ENCODE peak calls at places on chromosomes 12 and 14, in five cellular contexts. T is HepG2, N is HCT116, B is stomach, Z is H1. M is an unnamed sample.

GRCh38 chr12:123726244-123726643 is 14.1 kb downstream of the ATP6V0A2 start:
- DNase-seq in T (no peak), N (no peak), Z (no peak), B (no peak), M (no peak)

GRCh38 chr12:26017484-26018211 is 59.2 kb downstream of the RASSF8 start:
- DNase-seq in Z (no peak), B (no peak), N (peak; percentile 27), T (peak; percentile 50), M (no peak)

GRCh38 chr14:35342160-35343010 is 50.2 kb downstream of the PSMA6 start:
- DNase-seq in Z (no peak), B (peak; percentile 65), N (no peak), T (no peak), M (no peak)

GRCh38 chr12:10959777-10960176 is 20.7 kb upstream of the TAS2R14 start:
- DNase-seq in Z (no peak), T (peak; percentile 6), N (no peak), B (no peak), M (no peak)

GRCh38 chr12:123250471-123251383 is 17.5 kb downstream of the MTRFR start:
- DNase-seq in Z (no peak), N (peak; percentile 69), T (peak; percentile 45), B (peak; percentile 84), M (no peak)

GRCh38 chr12:21984375-21984774 is 43.1 kb upstream of the ABCC9 start:
- DNase-seq in Z (no peak), N (no peak), B (no peak), T (no peak), M (no peak)

GRCh38 chr12:90456248-90456647 is 498.7 kb downstream of the CCER1 start:
- DNase-seq in N (no peak), T (no peak), Z (no peak), B (no peak), M (no peak)

GRCh38 chr14:99774526-99775307 is 18.5 kb upstream of the EML1 start:
- DNase-seq in T (no peak), N (no peak), Z (no peak), B (peak; percentile 36), M (no peak)

GRCh38 chr12:6845395-6845794 is 4.7 kb downstream of the GNB3 start:
- DNase-seq in B (no peak), Z (no peak), N (no peak), T (no peak), M (no peak)

GRCh38 chr14:103543721-103544626 is 15.0 kb downstream of the TRMT61A start:
- DNase-seq in T (no peak), N (no peak), B (no peak), Z (no peak), M (no peak)

GRCh38 chr12:106227641-106228319 is 20.0 kb downstream of the CKAP4 start:
- DNase-seq in T (peak; percentile 47), Z (no peak), N (no peak), B (peak; percentile 59), M (no peak)

GRCh38 chr12:64790166-64790565 is 31.0 kb upstream of the GNS start:
- DNase-seq in T (no peak), Z (no peak), B (no peak), N (no peak), M (no peak)

GRCh38 chr12:105588126-105588525 is 257.6 kb downstream of the C12orf75 start:
- DNase-seq in N (no peak), B (no peak), T (no peak), Z (no peak), M (no peak)

GRCh38 chr12:10175849-10176641 is 2.8 kb upstream of the TMEM52B start:
- DNase-seq in B (no peak), T (no peak), Z (no peak), N (no peak), M (no peak)

GRCh38 chr12:132391326-132392041 is 62.1 kb upstream of the GALNT9 start:
- DNase-seq in T (no peak), B (no peak), N (no peak), Z (no peak), M (no peak)

GRCh38 chr14:105187935-105188524 is 6.9 kb upstream of the NUDT14 start:
- DNase-seq in Z (no peak), T (no peak), N (no peak), B (peak; percentile 44), M (no peak)

GRCh38 chr14:39417014-39417413 is 15.2 kb downstream of the FBXO33 start:
- DNase-seq in N (peak; percentile 6), B (no peak), Z (no peak), T (peak; percentile 60), M (no peak)

GRCh38 chr12:1796515-1797010 is 23.8 kb upstream of the LRTM2 start:
- DNase-seq in B (peak; percentile 45), T (no peak), Z (no peak), N (no peak), M (no peak)

GRCh38 chr14:104724407-104724980 is 465 bp downstream of the ADSS1 start:
- DNase-seq in B (peak; percentile 53), Z (no peak), T (no peak), N (no peak), M (no peak)

GRCh38 chr14:52446355-52446754 is 106.0 kb downstream of the TXNDC16 start:
- DNase-seq in T (peak; percentile 15), Z (no peak), N (no peak), B (peak; percentile 52), M (no peak)

GRCh38 chr12:112813836-112814235 is 22.3 kb downstream of the RPH3A start:
- DNase-seq in Z (no peak), N (no peak), T (no peak), B (no peak), M (no peak)

GRCh38 chr12:62799126-62799736 is 135.7 kb downstream of the PPM1H start:
- DNase-seq in Z (peak; percentile 50), T (peak; percentile 56), N (peak; percentile 48), B (peak; percentile 51), M (no peak)

GRCh38 chr12:54195736-54196347 is 7.1 kb upstream of the SMUG1 start:
- DNase-seq in T (no peak), N (no peak), Z (no peak), B (no peak), M (no peak)

GRCh38 chr14:54554401-54554800 is 12.5 kb upstream of the SAMD4A start:
- DNase-seq in N (no peak), B (no peak), T (no peak), Z (no peak), M (no peak)

GRCh38 chr12:104482748-104483147 is 26.0 kb downstream of the CHST11 start:
- DNase-seq in B (no peak), Z (no peak), N (no peak), T (no peak), M (no peak)

GRCh38 chr12:104263580-104264358 is 39.8 kb upstream of the EID3 start:
- DNase-seq in B (no peak), N (no peak), T (no peak), Z (no peak), M (no peak)

GRCh38 chr14:67622675-67623074 is 3.0 kb downstream of the ARG2 start:
- DNase-seq in N (no peak), Z (no peak), T (peak; percentile 85), B (no peak), M (no peak)

GRCh38 chr12:90069711-90070110 is 361.1 kb upstream of the ATP2B1 start:
- DNase-seq in Z (no peak), N (no peak), T (no peak), B (no peak), M (no peak)

GRCh38 chr12:103783744-103784664 is 57.0 kb downstream of the NT5DC3 start:
- DNase-seq in B (peak; percentile 64), T (no peak), Z (no peak), N (no peak), M (no peak)

GRCh38 chr12:89245090-89245489 is 107.2 kb downstream of the DUSP6 start:
- DNase-seq in T (no peak), Z (no peak), B (no peak), N (no peak), M (no peak)

GRCh38 chr12:71009414-71010142 is 89.0 kb upstream of the PTPRR start:
- DNase-seq in Z (no peak), T (no peak), B (no peak), N (no peak), M (no peak)

GRCh38 chr14:54712371-54712998 is 145.6 kb downstream of the SAMD4A start:
- DNase-seq in N (no peak), B (no peak), Z (no peak), T (no peak), M (no peak)

GRCh38 chr14:99127651-99128167 is 144.3 kb downstream of the BCL11B start:
- DNase-seq in B (peak; percentile 18), N (no peak), Z (no peak), T (no peak), M (no peak)

GRCh38 chr12:119835068-119835467 is 42.1 kb downstream of the CIT start:
- DNase-seq in B (no peak), Z (no peak), N (no peak), T (no peak), M (no peak)

GRCh38 chr14:102738373-102739189 is 38.7 kb upstream of the TRAF3 start:
- DNase-seq in N (no peak), T (no peak), B (no peak), Z (no peak), M (no peak)

GRCh38 chr12:47707905-47708543 is 2.2 kb upstream of the RPAP3 start:
- DNase-seq in B (no peak), T (no peak), Z (no peak), N (no peak), M (no peak)

DNA sequence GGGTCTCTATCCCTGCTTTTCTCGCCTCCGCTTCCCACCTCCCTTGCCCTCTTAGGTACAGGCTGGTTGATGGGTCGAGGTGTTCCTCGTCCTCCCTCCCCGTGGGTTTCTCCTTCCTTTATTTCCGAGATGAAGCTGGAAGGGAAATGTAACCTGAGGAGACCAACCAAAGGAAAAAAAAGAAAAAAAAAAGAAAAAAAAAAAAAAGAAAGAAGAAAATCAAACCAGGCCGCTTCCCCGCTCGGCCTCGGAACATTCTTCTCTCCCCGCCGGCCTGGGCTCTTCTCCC is 1.7 kb upstream of the NFATC4 start:
- DNase-seq in Z (no peak), T (no peak), N (no peak), B (no peak), M (no peak)
- TF ChIP-seq POLR2A in Z (no peak), T (no peak), N (no peak), B (no peak), M (no peak)

DNA sequence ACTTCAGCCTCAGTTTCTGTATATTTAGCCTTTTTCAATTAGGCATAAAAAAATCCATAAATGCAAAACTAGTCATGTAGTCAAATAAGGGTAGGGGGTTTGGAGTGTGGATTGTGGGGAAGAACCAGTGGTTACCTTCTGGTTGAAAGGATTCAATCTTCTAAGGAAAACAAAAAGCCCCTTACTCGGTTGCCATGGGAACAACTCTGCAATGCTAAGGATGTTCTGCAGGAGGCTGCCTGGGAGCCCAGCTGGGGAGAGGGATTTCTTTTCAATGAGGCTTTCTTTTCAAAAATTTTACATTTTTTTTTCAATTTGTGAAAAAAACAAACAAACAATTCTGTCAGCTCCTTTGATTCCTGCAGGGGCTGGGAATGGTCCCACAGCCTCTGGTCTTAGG is 67.2 kb downstream of the SLC8A3 start:
- DNase-seq in B (no peak), Z (no peak), T (no peak), N (no peak), M (no peak)
- TF ChIP-seq POLR2AphosphoS5 in B (no peak), Z (no peak), T (no peak), N (no peak), M (no peak)

GRCh38 chr14:62670526-62670925 is 374.7 kb downstream of the KCNH5 start:
- DNase-seq in T (no peak), Z (no peak), N (no peak), B (no peak), M (no peak)

GRCh38 chr14:62673014-62673727 is 372.1 kb downstream of the KCNH5 start:
- DNase-seq in Z (no peak), B (no peak), T (no peak), N (no peak), M (no peak)

GRCh38 chr14:62674833-62675232 is 370.4 kb downstream of the KCNH5 start:
- DNase-seq in N (no peak), Z (no peak), B (no peak), T (no peak), M (no peak)
- TF ChIP-seq POLR2A in N (no peak), Z (no peak), B (no peak), T (no peak), M (no peak)

GRCh38 chr14:74364271-74364880 is 16.1 kb downstream of the VRTN start:
- DNase-seq in B (no peak), Z (no peak), T (no peak), N (no peak), M (no peak)
- TF ChIP-seq POLR2AphosphoS5 in B (no peak), Z (no peak), T (no peak), N (no peak), M (no peak)

M was measured in GM12892.